ENCODE peak calls at places on chromosomes 5 and 9, in five cellular contexts. J, V, R, C and U are unnamed samples.

GRCh38 chr5:40141418-40141817 is 538.3 kb upstream of the PTGER4 start:
- DNase-seq in J (no peak), V (no peak), R (no peak), C (no peak), U (no peak)

GRCh38 chr9:131804826-131805225 is 65.0 kb upstream of the RAPGEF1 start:
- DNase-seq in J (no peak), V (no peak), R (no peak), C (no peak), U (no peak)

GRCh38 chr5:10222326-10222725 is 27.4 kb downstream of the ATPSCKMT start:
- DNase-seq in J (peak; percentile 51), V (no peak), R (no peak), C (no peak), U (no peak)

GRCh38 chr9:114283551-114284111 is 39.3 kb upstream of the ORM1 start:
- DNase-seq in J (no peak), V (no peak), R (peak; percentile 82), C (peak; percentile 11), U (no peak)

GRCh38 chr5:144812770-144813169 is 642.1 kb downstream of the KCTD16 start:
- DNase-seq in J (peak; percentile 90), V (no peak), R (no peak), C (no peak), U (peak; percentile 15)

GRCh38 chr5:1204693-1205242 is 3.4 kb downstream of the SLC6A19 start:
- DNase-seq in J (peak; percentile 38), V (peak; percentile 76), R (no peak), C (peak; percentile 33), U (no peak)

GRCh38 chr5:93006915-93007314 is 574.1 kb downstream of the NR2F1-AS1 start:
- DNase-seq in J (peak; percentile 34), V (no peak), R (no peak), C (no peak), U (no peak)

GRCh38 chr5:170278611-170279500 is 18.7 kb downstream of the LCP2 start:
- DNase-seq in J (no peak), V (no peak), R (peak; percentile 82), C (peak; percentile 51), U (no peak)

GRCh38 chr5:165630211-165630866 is 2124.9 kb downstream of the MAT2B start:
- DNase-seq in J (peak; percentile 64), V (peak; percentile 69), R (no peak), C (no peak), U (no peak)

GRCh38 chr5:89301572-89302025 is 418.6 kb upstream of the MEF2C start:
- DNase-seq in J (no peak), V (no peak), R (no peak), C (no peak), U (no peak)

GRCh38 chr5:61052870-61053269 is 107.9 kb downstream of the NDUFAF2 start:
- DNase-seq in J (peak; percentile 91), V (no peak), R (no peak), C (no peak), U (peak; percentile 14)

GRCh38 chr5:98403131-98403530 is 370.3 kb upstream of the RGMB start:
- DNase-seq in J (no peak), V (no peak), R (no peak), C (no peak), U (no peak)
- TF ChIP-seq CTCF in J (no peak), V (no peak), R (no peak), C (no peak), U (no peak)

DNA sequence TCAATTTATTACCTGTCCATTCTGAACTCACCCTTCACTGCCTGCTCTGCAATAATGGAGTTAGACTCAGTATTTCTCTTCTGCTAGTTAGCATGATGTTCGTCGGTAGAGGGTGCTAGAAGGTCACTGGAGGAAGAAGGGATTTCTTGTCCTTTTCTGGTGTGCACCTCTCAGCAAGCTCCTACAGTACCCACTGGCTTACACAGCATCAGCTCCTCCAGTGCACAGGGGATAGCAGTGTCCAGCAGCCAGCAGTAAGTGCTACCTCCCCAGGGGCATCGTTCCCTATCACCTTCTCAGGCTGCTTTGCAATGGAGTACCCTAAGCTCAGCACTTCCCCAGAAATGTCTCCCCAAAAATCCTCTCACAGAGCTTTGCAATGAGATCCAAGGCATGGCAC is 45.9 kb upstream of the APC start:
- DNase-seq in J (peak; percentile 43), V (peak; percentile 16), R (no peak), C (no peak), U (no peak)
- TF ChIP-seq CTCF in J (peak; percentile 53), V (peak; percentile 55), R (no peak), C (peak; percentile 30), U (peak; percentile 20)

DNA sequence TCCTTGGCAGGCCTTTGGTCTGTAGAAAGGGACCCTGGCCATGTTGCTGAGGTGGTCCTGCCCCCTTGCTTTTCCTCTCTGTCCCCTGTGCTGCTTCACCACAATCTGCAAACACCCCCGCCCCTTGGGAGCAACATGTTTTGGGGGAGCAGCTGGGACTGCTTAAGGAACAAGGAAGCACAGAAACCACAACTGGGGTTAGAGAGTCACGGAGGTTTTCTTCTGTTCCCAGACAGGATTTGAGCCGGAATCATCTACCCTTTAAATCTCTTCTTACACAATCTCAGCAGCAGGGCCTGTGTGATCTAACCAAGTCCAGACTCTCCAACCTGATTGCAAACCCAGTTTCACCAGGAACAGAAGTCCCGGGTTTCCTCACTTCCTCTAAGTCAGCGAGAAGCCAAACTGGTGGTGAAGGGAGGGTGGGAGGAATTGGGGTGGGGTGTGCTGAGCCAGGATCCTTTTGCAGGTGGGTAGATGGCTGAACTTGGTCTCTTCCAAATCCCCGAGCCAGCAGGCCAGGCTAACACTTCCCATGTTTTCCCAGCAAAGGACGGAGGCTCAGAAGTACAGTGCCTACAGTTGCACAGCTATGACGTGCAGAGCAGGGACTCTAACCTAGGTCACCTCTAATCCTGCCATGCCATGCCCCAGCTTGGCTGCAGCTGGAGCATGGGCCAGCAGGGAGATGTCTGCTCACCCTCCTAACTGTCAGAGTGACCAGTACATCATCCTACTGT is 25.0 kb downstream of the SH3PXD2B start:
- DNase-seq in J (peak; percentile 82), V (no peak), R (peak; percentile 85), C (no peak), U (peak; percentile 84)
- TF ChIP-seq CTCF in J (no peak), V (no peak), R (no peak), C (no peak), U (no peak)

DNA sequence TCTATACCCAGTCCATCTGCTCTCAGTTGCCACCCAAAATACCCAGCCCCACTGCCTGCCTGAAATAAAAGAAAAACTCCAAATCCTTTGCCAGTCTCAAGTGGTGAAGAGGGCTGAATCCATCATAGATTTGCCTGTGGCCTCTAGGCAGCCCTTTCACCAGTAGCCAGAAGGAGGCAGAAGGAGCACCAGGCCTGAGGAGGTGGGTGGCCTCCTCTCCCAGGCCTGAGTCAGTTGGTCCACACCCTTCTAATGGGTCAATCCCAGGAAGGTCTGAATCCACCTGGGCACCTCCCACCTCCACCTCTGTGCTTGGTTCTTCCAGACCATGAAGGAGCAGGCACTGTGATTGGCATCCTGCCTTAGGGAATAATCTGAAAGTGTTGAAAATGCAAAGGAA is 97.0 kb downstream of the DAPK1 start:
- DNase-seq in J (no peak), V (no peak), R (no peak), C (no peak), U (no peak)
- TF ChIP-seq CTCF in J (no peak), V (no peak), R (no peak), C (no peak), U (no peak)